ENCODE peak calls at places on chromosomes 1 and 21, in eight cellular contexts. Z is hypothalamus; S is GM12891; Q is PC-9; U is psoas muscle; G is left colon; N is stimulated activated CD4-positive, alpha-beta T cell treated with anti-CD3 and anti-CD28 coated beads, Interleukin-4, amount 100 ng/mL, for 4 hours; E is pons. V is an unnamed sample.

GRCh38 chr1:243312962-243313634 is 57.3 kb downstream of the SDCCAG8 start:
- DNase-seq in Z (no peak), S (no peak), Q (no peak), U (no peak), G (no peak), N (no peak), E (peak), V (no peak)

GRCh38 chr1:62676606-62677356 is 11.4 kb downstream of the DOCK7 start:
- DNase-seq in Z (no peak), S (no peak), Q (no peak), U (no peak), G (no peak), N (no peak), E (no peak), V (no peak)

GRCh38 chr1:16392740-16393139 is 25.7 kb downstream of the SZRD1 start:
- DNase-seq in Z (no peak), S (no peak), Q (no peak), U (no peak), G (no peak), N (no peak), E (no peak), V (no peak)

GRCh38 chr1:15283500-15283899 is 36.5 kb downstream of the FHAD1 start:
- DNase-seq in Z (no peak), S (no peak), Q (no peak), U (no peak), G (peak), N (no peak), E (no peak), V (no peak)

GRCh38 chr1:24875976-24876609 is 54.0 kb downstream of the RUNX3 start:
- DNase-seq in Z (no peak), S (no peak), Q (no peak), U (no peak), G (no peak), N (no peak), E (no peak), V (no peak)

GRCh38 chr1:224831501-224831900 is 98.0 kb upstream of the DNAH14 start:
- DNase-seq in Z (no peak), S (no peak), Q (no peak), U (no peak), G (no peak), N (no peak), E (no peak), V (no peak)

GRCh38 chr1:106222415-106222814 is 834.1 kb upstream of the PRMT6 start:
- DNase-seq in Z (no peak), S (no peak), Q (no peak), U (no peak), G (no peak), N (no peak), E (no peak), V (no peak)

GRCh38 chr21:35521293-35521692 is 472.2 kb upstream of the RUNX1 start:
- DNase-seq in Z (no peak), S (no peak), Q (no peak), U (no peak), G (no peak), N (no peak), E (no peak), V (no peak)

V was measured in Right ventricle myocardium superior.